ENCODE peak calls at places on chromosomes 11 and 22, in nine cellular contexts. B is GM23248, Y is stomach, A is colonic mucosa, Q is fibroblast of lung, J is foreskin keratinocyte, L is right atrium auricular region, E is pancreas, G is A549. V is an unnamed sample. For H3K4me1, the result is how much of the 10 kb centered on the place peaks cover.

GRCh38 chr11:23311986-23312940 is 452.0 kb upstream of the CCDC179 start:
- DNase-seq in B (peak), Y (no peak), A (no peak), Q (peak), J (peak), L (no peak), E (no peak), G (no peak), V (no peak)

GRCh38 chr22:28728002-28728401 is 13.6 kb downstream of the CHEK2 start:
- DNase-seq in B (no peak), Y (no peak), A (no peak), Q (no peak), J (no peak), L (no peak), E (no peak), G (no peak), V (no peak)

GRCh38 chr11:134597452-134597851 is 185.4 kb upstream of the B3GAT1 start:
- DNase-seq in B (no peak), Y (no peak), A (no peak), Q (no peak), J (no peak), L (peak), E (no peak), G (no peak), V (no peak)

GRCh38 chr22:31235076-31235475 is 23.0 kb downstream of the LIMK2 start:
- DNase-seq in B (no peak), Y (no peak), A (no peak), Q (no peak), J (no peak), L (no peak), E (no peak), G (no peak), V (no peak)

GRCh38 chr11:35334385-35335090 is 84.8 kb downstream of the SLC1A2 start:
- DNase-seq in B (peak), Y (no peak), A (no peak), Q (no peak), J (peak), L (no peak), E (no peak), G (no peak), V (no peak)

GRCh38 chr22:30871391-30872281 is 96.9 kb downstream of the MORC2 start:
- DNase-seq in B (no peak), Y (no peak), A (no peak), Q (no peak), J (no peak), L (no peak), E (no peak), G (no peak), V (no peak)

GRCh38 chr11:12169822-12170221 is 59.4 kb downstream of the MICAL2 start:
- DNase-seq in B (no peak), Y (no peak), A (no peak), Q (no peak), J (no peak), L (no peak), E (no peak), G (no peak), V (no peak)

GRCh38 chr11:130707217-130707616 is 209.1 kb downstream of the SNX19 start:
- DNase-seq in B (no peak), Y (no peak), A (no peak), Q (no peak), J (no peak), L (no peak), E (no peak), G (no peak), V (no peak)

GRCh38 chr11:15935370-15935769 is 421.0 kb downstream of the SOX6 start:
- DNase-seq in B (no peak), Y (no peak), A (no peak), Q (no peak), J (no peak), L (no peak), E (no peak), G (no peak), V (no peak)

GRCh38 chr11:12137938-12138731 is 27.7 kb downstream of the MICAL2 start:
- DNase-seq in B (peak), Y (no peak), A (no peak), Q (peak), J (peak), L (no peak), E (no peak), G (peak), V (no peak)

GRCh38 chr11:32473282-32473909 is 38.1 kb upstream of the WT1 start:
- DNase-seq in B (no peak), Y (no peak), A (no peak), Q (no peak), J (no peak), L (no peak), E (no peak), G (no peak), V (no peak)

GRCh38 chr11:73983764-73984543 is 1.3 kb upstream of the UCP2 start:
- DNase-seq in B (no peak), Y (no peak), A (no peak), Q (no peak), J (no peak), L (no peak), E (no peak), G (no peak), V (no peak)

GRCh38 chr11:96222102-96222501 is 120.9 kb downstream of the MAML2 start:
- DNase-seq in B (peak), Y (no peak), A (no peak), Q (no peak), J (no peak), L (no peak), E (no peak), G (no peak), V (no peak)

GRCh38 chr22:35154937-35155387 is 89.0 kb downstream of the ISX start:
- DNase-seq in B (peak), Y (peak), A (peak), Q (peak), J (peak), L (no peak), E (peak), G (peak), V (no peak)

GRCh38 chr11:101362643-101363042 is 221.2 kb downstream of the TRPC6 start:
- DNase-seq in B (no peak), Y (no peak), A (no peak), Q (no peak), J (no peak), L (no peak), E (no peak), G (no peak), V (no peak)

GRCh38 chr11:74008373-74009229 is at the start of gene UCP3:
- DNase-seq in B (no peak), Y (no peak), A (no peak), Q (no peak), J (no peak), L (no peak), E (no peak), G (no peak), V (no peak)

GRCh38 chr11:1845095-1845429 is 6.3 kb downstream of the TNNI2 start:
- DNase-seq in B (no peak), Y (no peak), A (no peak), Q (no peak), J (no peak), L (no peak), E (no peak), G (no peak), V (no peak)

GRCh38 chr11:82682003-82682751 is 51.5 kb downstream of the FAM181B start:
- DNase-seq in B (peak), Y (no peak), A (peak), Q (peak), J (peak), L (no peak), E (peak), G (peak), V (peak)

GRCh38 chr11:130480166-130480565 is 31.7 kb downstream of the ADAMTS15 start:
- DNase-seq in B (peak), Y (no peak), A (no peak), Q (no peak), J (no peak), L (no peak), E (no peak), G (no peak), V (no peak)

GRCh38 chr11:95155385-95155784 is 65.7 kb downstream of the ENDOD1 start:
- DNase-seq in B (no peak), Y (no peak), A (no peak), Q (no peak), J (no peak), L (no peak), E (no peak), G (no peak), V (no peak)

GRCh38 chr11:119505861-119506260 is 82.9 kb upstream of the THY1 start:
- DNase-seq in B (no peak), Y (no peak), A (no peak), Q (no peak), J (no peak), L (no peak), E (no peak), G (no peak), V (no peak)

GRCh38 chr11:18091731-18092130 is 14.2 kb downstream of the SAAL1 start:
- DNase-seq in B (no peak), Y (no peak), A (no peak), Q (no peak), J (no peak), L (no peak), E (no peak), G (no peak), V (no peak)

GRCh38 chr11:122275513-122275912 is 159.5 kb upstream of the BLID start:
- DNase-seq in B (peak), Y (no peak), A (no peak), Q (no peak), J (no peak), L (no peak), E (no peak), G (no peak), V (no peak)

GRCh38 chr11:41983458-41983857 is 524.0 kb upstream of the LRRC4C start:
- DNase-seq in B (no peak), Y (no peak), A (no peak), Q (no peak), J (peak), L (no peak), E (no peak), G (no peak), V (no peak)

GRCh38 chr11:61111786-61112517 is 9.7 kb downstream of the CD5 start:
- DNase-seq in B (no peak), Y (no peak), A (no peak), Q (no peak), J (no peak), L (no peak), E (no peak), G (no peak), V (peak)

GRCh38 chr11:91860661-91861060 is 364.0 kb upstream of the FAT3 start:
- DNase-seq in B (no peak), Y (no peak), A (no peak), Q (no peak), J (peak), L (no peak), E (no peak), G (no peak), V (no peak)

GRCh38 chr22:23580586-23581251 is 629 bp upstream of the IGLL1 start:
- DNase-seq in B (no peak), Y (no peak), A (no peak), Q (no peak), J (no peak), L (no peak), E (no peak), G (no peak), V (peak)

GRCh38 chr11:90629251-90629806 is 406.5 kb upstream of the CHORDC1 start:
- DNase-seq in B (no peak), Y (no peak), A (no peak), Q (no peak), J (no peak), L (no peak), E (no peak), G (no peak), V (no peak)

GRCh38 chr11:17389957-17390649 is 1.6 kb upstream of the KCNJ11 start:
- DNase-seq in B (no peak), Y (no peak), A (no peak), Q (no peak), J (no peak), L (no peak), E (peak), G (no peak), V (no peak)

GRCh38 chr11:61913699-61914395 is 3.5 kb downstream of the RAB3IL1 start:
- DNase-seq in B (no peak), Y (no peak), A (peak), Q (no peak), J (no peak), L (no peak), E (no peak), G (no peak), V (no peak)

GRCh38 chr11:45026835-45027234 is 76.2 kb upstream of the TP53I11 start:
- DNase-seq in B (no peak), Y (no peak), A (no peak), Q (no peak), J (no peak), L (peak), E (no peak), G (no peak), V (no peak)

GRCh38 chr11:94450061-94450460 is 43.6 kb downstream of the MRE11 start:
- DNase-seq in B (peak), Y (no peak), A (no peak), Q (peak), J (no peak), L (no peak), E (no peak), G (no peak), V (no peak)

GRCh38 chr11:64089915-64090810 is 54.4 kb downstream of the FLRT1 start:
- DNase-seq in B (no peak), Y (no peak), A (no peak), Q (no peak), J (no peak), L (no peak), E (no peak), G (no peak), V (no peak)

GRCh38 chr11:128210148-128210940 is 377.0 kb downstream of the ETS1 start:
- DNase-seq in B (peak), Y (no peak), A (peak), Q (peak), J (peak), L (no peak), E (peak), G (peak), V (no peak)
- H3K27ac ChIP-seq in B (peak), Y (no peak), A (no peak), Q (no peak), J (peak), L (no peak), E (no peak), G (peak), V (no peak)

DNA sequence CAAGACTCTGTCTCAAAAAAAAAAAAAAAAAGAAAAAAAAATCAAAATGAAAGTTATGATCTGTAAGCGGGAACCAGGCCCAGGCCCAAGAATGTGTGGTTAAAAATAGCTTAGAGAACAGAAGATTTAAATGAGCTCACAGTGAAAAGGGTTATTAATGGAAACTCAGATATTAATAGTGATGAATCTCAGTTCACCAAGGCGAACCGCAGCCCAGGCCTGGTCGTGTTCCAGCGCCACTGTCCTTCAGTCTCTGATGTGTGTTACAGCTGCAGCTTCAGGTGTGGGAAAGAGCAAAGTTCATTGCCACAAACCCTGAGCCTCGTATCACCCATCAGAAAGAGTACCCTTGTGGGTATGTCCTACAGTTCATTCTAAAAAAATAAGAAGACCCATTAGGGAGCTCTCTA is 107.1 kb downstream of the GAB2 start:
- DNase-seq in B (peak), Y (peak), A (peak), Q (peak), J (no peak), L (peak), E (no peak), G (no peak), V (no peak)
- H3K4me1 ChIP-seq in B (under half), Y (under half), A (under half), Q (under half), J (under half), L (half or more), E (under half), G (under half), V (under half)

GRCh38 chr22:36196254-36197064 is 5.2 kb downstream of the APOL4 start:
- DNase-seq in B (no peak), Y (no peak), A (no peak), Q (no peak), J (no peak), L (no peak), E (no peak), G (no peak), V (no peak)
- H3K27ac ChIP-seq in B (no peak), Y (no peak), A (no peak), Q (no peak), J (no peak), L (no peak), E (no peak), G (no peak), V (no peak)

GRCh38 chr11:30432716-30433115 is 109.8 kb downstream of the ARL14EP start:
- DNase-seq in B (no peak), Y (no peak), A (no peak), Q (no peak), J (no peak), L (no peak), E (no peak), G (no peak), V (no peak)

GRCh38 chr11:30431127-30431814 is 108.4 kb downstream of the ARL14EP start:
- DNase-seq in B (no peak), Y (no peak), A (no peak), Q (no peak), J (no peak), L (no peak), E (no peak), G (no peak), V (no peak)

GRCh38 chr11:30432177-30432576 is 109.3 kb downstream of the ARL14EP start:
- DNase-seq in B (no peak), Y (no peak), A (no peak), Q (no peak), J (no peak), L (no peak), E (no peak), G (no peak), V (no peak)

GRCh38 chr11:30435488-30435887 is 112.6 kb downstream of the ARL14EP start:
- DNase-seq in B (no peak), Y (no peak), A (no peak), Q (no peak), J (no peak), L (no peak), E (no peak), G (no peak), V (no peak)

GRCh38 chr11:30433831-30434230 is 110.9 kb downstream of the ARL14EP start:
- DNase-seq in B (no peak), Y (no peak), A (no peak), Q (no peak), J (no peak), L (no peak), E (no peak), G (no peak), V (no peak)
- H3K4me1 ChIP-seq in B (under half), Y (under half), A (under half), Q (under half), J (under half), L (under half), E (under half), G (under half), V (under half)

GRCh38 chr11:125167954-125168821 is 3.6 kb downstream of the PKNOX2 start:
- DNase-seq in B (peak), Y (peak), A (no peak), Q (peak), J (no peak), L (no peak), E (peak), G (no peak), V (no peak)

GRCh38 chr11:125170001-125170405 is 5.5 kb downstream of the PKNOX2 start:
- DNase-seq in B (no peak), Y (no peak), A (no peak), Q (no peak), J (no peak), L (no peak), E (no peak), G (no peak), V (no peak)

GRCh38 chr11:125167292-125167953 is 2.9 kb downstream of the PKNOX2 start:
- DNase-seq in B (no peak), Y (no peak), A (no peak), Q (peak), J (no peak), L (no peak), E (peak), G (no peak), V (no peak)

GRCh38 chr11:125170406-125171031 is 6.0 kb downstream of the PKNOX2 start:
- DNase-seq in B (peak), Y (no peak), A (no peak), Q (peak), J (no peak), L (peak), E (no peak), G (no peak), V (no peak)

GRCh38 chr11:125168875-125169537 is 4.5 kb downstream of the PKNOX2 start:
- DNase-seq in B (no peak), Y (no peak), A (no peak), Q (peak), J (no peak), L (no peak), E (no peak), G (no peak), V (no peak)
- H3K27ac ChIP-seq in B (no peak), Y (peak), A (no peak), Q (peak), J (no peak), L (peak), E (peak), G (no peak), V (no peak)

GRCh38 chr22:48169227-48169626 is 1406.8 kb downstream of the TBC1D22A start:
- DNase-seq in B (no peak), Y (no peak), A (no peak), Q (no peak), J (no peak), L (no peak), E (no peak), G (no peak), V (no peak)
- H3K4me1 ChIP-seq in B (under half), Y (under half), A (under half), Q (under half), J (under half), L (under half), E (under half), G (under half), V (under half)

GRCh38 chr22:25404923-25405853 is 159.3 kb upstream of the GRK3 start:
- DNase-seq in B (peak), Y (peak), A (peak), Q (peak), J (no peak), L (peak), E (peak), G (peak), V (peak)
- H3K27ac ChIP-seq in B (peak), Y (peak), A (peak), Q (peak), J (peak), L (peak), E (peak), G (peak), V (peak)